ENCODE peak calls at places on chromosome 9, in four cellular contexts. P is astrocyte of the spinal cord; D is stimulated activated CD4-positive, alpha-beta T cell treated with anti-CD3 and anti-CD28 coated beads, Interleukin-15, amount 100 ng/mL, for 1 hour; U is pons. R is an unnamed sample.

GRCh38 chr9:83296123-83296522 is 233.2 kb upstream of the RASEF start:
- DNase-seq in P (no peak), D (no peak), U (no peak), R (no peak)

GRCh38 chr9:130137870-130138653 is 34.1 kb upstream of the NCS1 start:
- DNase-seq in P (peak), D (no peak), U (no peak), R (peak)

GRCh38 chr9:124553738-124554137 is 46.5 kb upstream of the NR5A1 start:
- DNase-seq in P (peak), D (no peak), U (no peak), R (no peak)

GRCh38 chr9:28782630-28783029 is 1209.3 kb upstream of the C9orf72 start:
- DNase-seq in P (no peak), D (no peak), U (no peak), R (no peak)

GRCh38 chr9:5468850-5469249 is 18.5 kb downstream of the CD274 start:
- DNase-seq in P (no peak), D (no peak), U (no peak), R (no peak)

GRCh38 chr9:128575469-128575868 is 23.1 kb downstream of the SPTAN1 start:
- DNase-seq in P (peak), D (no peak), U (peak), R (peak)

GRCh38 chr9:128494108-128494742 is 10.3 kb upstream of the GLE1 start:
- DNase-seq in P (peak), D (no peak), U (no peak), R (peak)

GRCh38 chr9:105064248-105065118 is 136.5 kb upstream of the ABCA1 start:
- DNase-seq in P (peak), D (no peak), U (peak), R (peak)

GRCh38 chr9:19701274-19701673 is 87.6 kb downstream of the SLC24A2 start:
- DNase-seq in P (no peak), D (no peak), U (no peak), R (no peak)

GRCh38 chr9:122777935-122778671 is 10.6 kb upstream of the OR5C1 start:
- DNase-seq in P (peak), D (no peak), U (peak), R (no peak)

GRCh38 chr9:12859704-12860251 is 85.0 kb downstream of the LURAP1L start:
- DNase-seq in P (peak), D (no peak), U (no peak), R (no peak)

GRCh38 chr9:136693490-136694162 is 6.4 kb upstream of the AGPAT2 start:
- DNase-seq in P (peak), D (no peak), U (no peak), R (no peak)

GRCh38 chr9:129352157-129352870 is 174.3 kb upstream of the IER5L start:
- DNase-seq in P (no peak), D (no peak), U (no peak), R (no peak)

GRCh38 chr9:3969846-3970245 is 330.0 kb downstream of the GLIS3 start:
- DNase-seq in P (no peak), D (no peak), U (no peak), R (no peak)

GRCh38 chr9:132946624-132947295 is 2.3 kb upstream of the TSC1 start:
- DNase-seq in P (peak), D (no peak), U (no peak), R (no peak)

GRCh38 chr9:131545003-131545785 is at the start of gene PRRT1B:
- DNase-seq in P (no peak), D (no peak), U (no peak), R (no peak)

GRCh38 chr9:116075191-116075590 is 78.4 kb upstream of the PAPPA start:
- DNase-seq in P (peak), D (no peak), U (no peak), R (no peak)

GRCh38 chr9:125632321-125633115 is 74.5 kb downstream of the MAPKAP1 start:
- DNase-seq in P (no peak), D (no peak), U (peak), R (peak)

GRCh38 chr9:2403701-2404100 is 217.9 kb upstream of the VLDLR start:
- DNase-seq in P (peak), D (no peak), U (no peak), R (no peak)

GRCh38 chr9:112852741-112853505 is 37.8 kb downstream of the SLC46A2 start:
- DNase-seq in P (no peak), D (no peak), U (peak), R (peak)

GRCh38 chr9:93675336-93676150 is 99.2 kb downstream of the PHF2 start:
- DNase-seq in P (no peak), D (peak), U (no peak), R (no peak)

GRCh38 chr9:104138243-104138642 is 44.1 kb downstream of the SMC2 start:
- DNase-seq in P (no peak), D (no peak), U (no peak), R (no peak)

GRCh38 chr9:90894956-90895687 is 93.5 kb downstream of the SYK start:
- DNase-seq in P (no peak), D (no peak), U (no peak), R (no peak)

GRCh38 chr9:130364619-130365322 is 80.0 kb upstream of the ASS1 start:
- DNase-seq in P (no peak), D (no peak), U (no peak), R (no peak)

GRCh38 chr9:119289740-119290139 is 79.5 kb downstream of the BRINP1 start:
- DNase-seq in P (peak), D (no peak), U (peak), R (peak)